ENCODE peak calls at places on chromosomes 2 and 18, in six cellular contexts. L is neuronal stem cell, N is mesendoderm, D is IMR-90, Q is H1, P is H9. G is an unnamed sample.
A peak's percentile ranks its signal among the peaks of the same experiment; 100 is the strongest.

GRCh38 chr2:14220101-14220500 is 412.4 kb upstream of the LRATD1 start:
- DNase-seq in L (no peak), N (no peak), Q (no peak), P (no peak), D (no peak), G (peak; percentile 9)

GRCh38 chr2:127632592-127633489 is 13.1 kb upstream of the GPR17 start:
- DNase-seq in P (no peak), D (no peak), Q (no peak), N (no peak), L (no peak), G (no peak)

GRCh38 chr18:71831039-71831438 is 713.1 kb downstream of the CBLN2 start:
- DNase-seq in L (no peak), Q (no peak), P (no peak), D (peak; percentile 13), N (no peak), G (no peak)

GRCh38 chr2:14756122-14756541 is 123.6 kb downstream of the LRATD1 start:
- DNase-seq in P (no peak), D (peak; percentile 32), L (no peak), Q (no peak), N (no peak), G (peak; percentile 31)

GRCh38 chr2:126986788-126987187 is 88.1 kb downstream of the TEX51 start:
- DNase-seq in L (no peak), Q (no peak), D (no peak), P (no peak), N (no peak), G (no peak)

GRCh38 chr2:85525029-85525428 is 13.9 kb upstream of the MAT2A start:
- DNase-seq in D (no peak), N (no peak), P (no peak), L (no peak), Q (no peak), G (no peak)

GRCh38 chr2:240478346-240479110 is 43.1 kb downstream of the GPC1 start:
- DNase-seq in N (no peak), Q (no peak), D (no peak), P (peak; percentile 12), L (no peak), G (no peak)

GRCh38 chr2:239671916-239672849 is 271.4 kb upstream of the HDAC4 start:
- DNase-seq in N (no peak), P (no peak), Q (no peak), D (no peak), L (no peak), G (no peak)

GRCh38 chr2:239864247-239865058 is 160.7 kb downstream of the NDUFA10 start:
- DNase-seq in L (no peak), D (no peak), Q (no peak), P (no peak), N (no peak), G (no peak)

GRCh38 chr2:108565778-108566375 is 31.6 kb downstream of the LIMS1 start:
- DNase-seq in N (no peak), D (no peak), P (no peak), Q (no peak), L (no peak), G (no peak)

GRCh38 chr18:23142285-23142929 is 7.1 kb downstream of the CABLES1 start:
- DNase-seq in P (no peak), N (no peak), D (no peak), Q (no peak), L (no peak), G (no peak)

GRCh38 chr2:74550231-74550630 is 3.5 kb downstream of the LOXL3 start:
- DNase-seq in N (no peak), D (no peak), L (no peak), Q (no peak), P (no peak), G (no peak)

GRCh38 chr18:73752546-73752945 is 395.1 kb downstream of the FBXO15 start:
- DNase-seq in L (no peak), D (peak; percentile 87), P (no peak), Q (no peak), N (no peak), G (peak; percentile 66)

GRCh38 chr2:206113148-206113547 is 27.2 kb upstream of the INO80D start:
- DNase-seq in N (no peak), L (no peak), P (no peak), Q (no peak), D (peak; percentile 45), G (no peak)

GRCh38 chr2:1222062-1222461 is 191.2 kb upstream of the TPO start:
- DNase-seq in P (no peak), D (no peak), L (no peak), N (peak; percentile 3), Q (no peak), G (no peak)

GRCh38 chr2:202494300-202494699 is 118.2 kb downstream of the BMPR2 start:
- DNase-seq in N (peak; percentile 24), P (no peak), L (no peak), D (peak; percentile 96), Q (no peak), G (peak; percentile 98)

GRCh38 chr2:68045337-68045736 is 17.5 kb downstream of the C1D start:
- DNase-seq in Q (no peak), N (no peak), L (no peak), D (no peak), P (no peak), G (peak; percentile 65)

GRCh38 chr18:27825735-27826477 is 351.0 kb downstream of the CDH2 start:
- DNase-seq in D (no peak), P (no peak), Q (no peak), N (no peak), L (peak; percentile 33), G (no peak)

GRCh38 chr18:58338961-58339722 is 289.7 kb downstream of the ALPK2 start:
- DNase-seq in N (peak; percentile 89), P (peak; percentile 62), L (peak; percentile 45), D (peak; percentile 56), Q (peak; percentile 29), G (peak; percentile 53)

GRCh38 chr2:165902929-165903328 is 50.6 kb downstream of the TTC21B start:
- DNase-seq in L (no peak), N (no peak), D (peak; percentile 17), Q (no peak), P (no peak), G (peak; percentile 72)

GRCh38 chr2:129935118-129935517 is 44.3 kb upstream of the RAB6C start:
- DNase-seq in D (no peak), Q (no peak), L (no peak), P (no peak), N (peak; percentile 88), G (no peak)

GRCh38 chr2:23351388-23352141 is 33.4 kb upstream of the KLHL29 start:
- DNase-seq in N (peak; percentile 92), D (peak; percentile 66), L (peak; percentile 69), Q (peak; percentile 61), P (peak; percentile 90), G (peak; percentile 74)

GRCh38 chr18:67508146-67508545 is 8.4 kb downstream of the DSEL start:
- DNase-seq in L (no peak), N (peak; percentile 83), D (no peak), Q (no peak), P (peak; percentile 45), G (no peak)

GRCh38 chr2:37448342-37449120 is 104.1 kb downstream of the QPCT start:
- DNase-seq in D (no peak), Q (no peak), N (no peak), P (no peak), L (no peak), G (no peak)
- H2BK15ac ChIP-seq in D (no peak overlapping the region), Q (no peak overlapping the region), N (no peak overlapping the region), P (no peak overlapping the region), L (no peak overlapping the region), G (no peak overlapping the region)

GRCh38 chr18:76722224-76723061 is 99.9 kb upstream of the ZNF236 start:
- DNase-seq in D (no peak), N (no peak), L (no peak), Q (no peak), P (no peak), G (no peak)
- H2BK15ac ChIP-seq in D (no peak overlapping the region), N (no peak overlapping the region), L (no peak overlapping the region), Q (no peak overlapping the region), P (no peak overlapping the region), G (no peak overlapping the region)

DNA sequence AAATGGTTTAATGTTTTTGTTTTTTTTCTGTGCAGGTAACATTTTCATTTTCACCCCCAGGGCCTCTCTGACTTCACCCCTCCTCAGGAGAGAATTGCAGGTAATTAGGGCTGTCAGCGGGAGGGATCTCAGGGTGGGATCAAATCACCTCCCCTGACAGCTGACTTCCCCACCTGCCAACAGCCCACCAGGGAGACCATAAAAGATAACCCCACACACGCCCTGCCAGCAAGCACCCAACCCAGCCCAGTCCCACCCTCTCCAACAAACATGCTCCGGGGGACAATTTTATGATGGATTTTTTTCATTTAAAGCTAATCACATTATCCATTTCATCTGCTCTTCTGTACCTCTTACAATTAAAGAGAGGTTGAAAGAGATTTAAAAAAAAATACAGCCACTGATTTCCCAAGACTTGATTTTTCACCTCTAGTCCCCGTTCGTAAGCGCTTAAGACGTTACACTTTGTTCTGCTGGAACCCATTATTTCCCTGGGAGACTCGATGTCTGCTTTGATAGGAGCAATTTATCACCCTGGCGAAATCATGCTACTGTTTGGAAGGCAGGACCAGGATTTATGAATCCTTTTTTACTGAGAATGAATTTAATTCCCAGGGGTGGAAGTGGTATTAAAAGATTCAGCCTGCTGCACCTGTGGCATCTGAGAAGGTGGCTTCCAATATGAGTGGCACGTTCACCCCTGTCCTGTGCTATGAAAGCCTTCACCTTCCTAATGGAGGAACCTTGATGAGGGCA is 232.9 kb upstream of the ID2 start:
- DNase-seq in N (no peak), Q (no peak), P (no peak), D (no peak), L (no peak), G (no peak)
- H2BK15ac ChIP-seq in N (no peak overlapping the region), Q (no peak overlapping the region), P (no peak overlapping the region), D (no peak overlapping the region), L (no peak overlapping the region), G (no peak overlapping the region)

DNA sequence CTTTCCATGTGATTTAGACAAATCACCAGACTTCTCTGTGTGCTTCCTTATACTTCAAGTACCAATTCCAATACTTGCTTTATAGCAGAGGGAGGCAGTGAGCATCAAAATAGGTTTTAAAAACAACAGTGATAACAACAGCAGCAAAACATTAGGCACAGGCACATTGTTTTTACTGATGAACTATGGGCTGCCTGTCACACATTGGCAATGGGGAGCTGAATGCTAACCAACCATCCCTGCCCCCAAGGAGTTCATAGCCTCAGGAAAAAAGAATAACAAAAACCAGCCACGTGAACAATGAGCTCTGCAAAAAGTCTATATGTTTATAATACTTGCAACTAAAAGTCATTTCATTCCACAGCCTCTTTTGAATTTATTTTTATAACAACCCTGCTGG is 287.9 kb upstream of the TRIB2 start:
- DNase-seq in N (no peak), L (no peak), P (no peak), Q (no peak), D (peak; percentile 68), G (no peak)
- H2BK15ac ChIP-seq in N (no peak overlapping the region), L (no peak overlapping the region), P (no peak overlapping the region), Q (no peak overlapping the region), D (peak overlapping the region; percentile 72), G (peak overlapping the region; percentile 38)

GRCh38 chr18:39188278-39188677 is 1622.7 kb upstream of the CELF4 start:
- DNase-seq in Q (no peak), N (no peak), L (no peak), P (peak; percentile 33), D (no peak), G (no peak)
- H2BK15ac ChIP-seq in Q (no peak overlapping the region), N (no peak overlapping the region), L (no peak overlapping the region), P (no peak overlapping the region), D (no peak overlapping the region), G (no peak overlapping the region)

GRCh38 chr2:241975593-241976284 is 106.2 kb downstream of the RTP5 start:
- DNase-seq in L (no peak), D (no peak), N (no peak), Q (no peak), P (no peak), G (no peak)
- H2BK15ac ChIP-seq in L (no peak overlapping the region), D (no peak overlapping the region), N (no peak overlapping the region), Q (no peak overlapping the region), P (no peak overlapping the region), G (no peak overlapping the region)

G was measured in mesenchymal stem cell.